ENCODE peak calls at places on chromosomes 6 and 20, in nine cellular contexts. One of them, this sample, is unnamed.

GRCh38 chr6:30955367-30956042 is 14.7 kb downstream of the MUCL3 start:
- DNase-seq in RWPE1: peak
- DNase-seq in IMR-90: peak
- DNase-seq in fibroblast of the aortic adventitia: no peak
- DNase-seq in tibial artery: peak
- DNase-seq in SK-N-SH: peak
- DNase-seq in HCT116: no peak
- DNase-seq in brain microvascular endothelial cell: peak
- DNase-seq in lower leg skin: peak
- DNase-seq in this sample: peak

GRCh38 chr20:59945175-59945574 is 5.0 kb downstream of the FAM217B start:
- DNase-seq in HCT116: no peak
- DNase-seq in SK-N-SH: no peak
- DNase-seq in RWPE1: no peak
- DNase-seq in lower leg skin: no peak
- DNase-seq in brain microvascular endothelial cell: no peak
- DNase-seq in IMR-90: no peak
- DNase-seq in fibroblast of the aortic adventitia: no peak
- DNase-seq in tibial artery: no peak
- DNase-seq in this sample: no peak

GRCh38 chr6:36615018-36615761 is 21.0 kb downstream of the SRSF3 start:
- DNase-seq in lower leg skin: no peak
- DNase-seq in HCT116: peak
- DNase-seq in brain microvascular endothelial cell: no peak
- DNase-seq in fibroblast of the aortic adventitia: peak
- DNase-seq in tibial artery: peak
- DNase-seq in RWPE1: peak
- DNase-seq in IMR-90: peak
- DNase-seq in SK-N-SH: peak
- DNase-seq in this sample: peak

GRCh38 chr6:48597951-48598350 is 487.0 kb upstream of the PTCHD4 start:
- DNase-seq in lower leg skin: no peak
- DNase-seq in SK-N-SH: no peak
- DNase-seq in IMR-90: no peak
- DNase-seq in RWPE1: no peak
- DNase-seq in brain microvascular endothelial cell: no peak
- DNase-seq in fibroblast of the aortic adventitia: peak
- DNase-seq in HCT116: no peak
- DNase-seq in tibial artery: no peak
- DNase-seq in this sample: no peak

GRCh38 chr6:141452354-141452686 is 680.4 kb upstream of the GJE1 start:
- DNase-seq in fibroblast of the aortic adventitia: no peak
- DNase-seq in brain microvascular endothelial cell: no peak
- DNase-seq in SK-N-SH: no peak
- DNase-seq in lower leg skin: no peak
- DNase-seq in IMR-90: no peak
- DNase-seq in RWPE1: no peak
- DNase-seq in tibial artery: no peak
- DNase-seq in HCT116: no peak
- DNase-seq in this sample: no peak

GRCh38 chr20:50909413-50909812 is 21.8 kb downstream of the ADNP start:
- DNase-seq in fibroblast of the aortic adventitia: no peak
- DNase-seq in HCT116: no peak
- DNase-seq in brain microvascular endothelial cell: no peak
- DNase-seq in tibial artery: no peak
- DNase-seq in lower leg skin: no peak
- DNase-seq in SK-N-SH: no peak
- DNase-seq in IMR-90: no peak
- DNase-seq in RWPE1: no peak
- DNase-seq in this sample: no peak

GRCh38 chr6:137910843-137911456 is 43.9 kb downstream of the TNFAIP3 start:
- DNase-seq in fibroblast of the aortic adventitia: no peak
- DNase-seq in tibial artery: no peak
- DNase-seq in brain microvascular endothelial cell: no peak
- DNase-seq in RWPE1: no peak
- DNase-seq in IMR-90: no peak
- DNase-seq in HCT116: no peak
- DNase-seq in SK-N-SH: no peak
- DNase-seq in lower leg skin: no peak
- DNase-seq in this sample: no peak

GRCh38 chr20:36307412-36308317 is 1.5 kb downstream of the DLGAP4 start:
- DNase-seq in fibroblast of the aortic adventitia: no peak
- DNase-seq in HCT116: no peak
- DNase-seq in IMR-90: no peak
- DNase-seq in tibial artery: no peak
- DNase-seq in lower leg skin: no peak
- DNase-seq in brain microvascular endothelial cell: no peak
- DNase-seq in SK-N-SH: peak
- DNase-seq in RWPE1: no peak
- DNase-seq in this sample: no peak

GRCh38 chr6:56570434-56571359 is 72.0 kb downstream of the DST start:
- DNase-seq in SK-N-SH: peak
- DNase-seq in lower leg skin: no peak
- DNase-seq in HCT116: no peak
- DNase-seq in fibroblast of the aortic adventitia: peak
- DNase-seq in tibial artery: no peak
- DNase-seq in brain microvascular endothelial cell: no peak
- DNase-seq in RWPE1: peak
- DNase-seq in IMR-90: peak
- DNase-seq in this sample: no peak

GRCh38 chr20:40748182-40748581 is 59.1 kb upstream of the MAFB start:
- DNase-seq in RWPE1: no peak
- DNase-seq in SK-N-SH: no peak
- DNase-seq in brain microvascular endothelial cell: no peak
- DNase-seq in tibial artery: no peak
- DNase-seq in IMR-90: no peak
- DNase-seq in lower leg skin: no peak
- DNase-seq in fibroblast of the aortic adventitia: no peak
- DNase-seq in HCT116: no peak
- DNase-seq in this sample: no peak

GRCh38 chr6:21061892-21062291 is 527.6 kb downstream of the CDKAL1 start:
- DNase-seq in RWPE1: no peak
- DNase-seq in IMR-90: no peak
- DNase-seq in fibroblast of the aortic adventitia: no peak
- DNase-seq in brain microvascular endothelial cell: no peak
- DNase-seq in lower leg skin: no peak
- DNase-seq in HCT116: no peak
- DNase-seq in SK-N-SH: no peak
- DNase-seq in tibial artery: no peak
- DNase-seq in this sample: no peak
- TF ChIP-seq CTCF in RWPE1: no peak
- TF ChIP-seq CTCF in IMR-90: no peak
- TF ChIP-seq CTCF in fibroblast of the aortic adventitia: no peak
- TF ChIP-seq CTCF in brain microvascular endothelial cell: no peak
- TF ChIP-seq CTCF in lower leg skin: no peak
- TF ChIP-seq CTCF in HCT116: no peak
- TF ChIP-seq CTCF in SK-N-SH: no peak
- TF ChIP-seq CTCF in tibial artery: no peak
- TF ChIP-seq CTCF in this sample: no peak

DNA sequence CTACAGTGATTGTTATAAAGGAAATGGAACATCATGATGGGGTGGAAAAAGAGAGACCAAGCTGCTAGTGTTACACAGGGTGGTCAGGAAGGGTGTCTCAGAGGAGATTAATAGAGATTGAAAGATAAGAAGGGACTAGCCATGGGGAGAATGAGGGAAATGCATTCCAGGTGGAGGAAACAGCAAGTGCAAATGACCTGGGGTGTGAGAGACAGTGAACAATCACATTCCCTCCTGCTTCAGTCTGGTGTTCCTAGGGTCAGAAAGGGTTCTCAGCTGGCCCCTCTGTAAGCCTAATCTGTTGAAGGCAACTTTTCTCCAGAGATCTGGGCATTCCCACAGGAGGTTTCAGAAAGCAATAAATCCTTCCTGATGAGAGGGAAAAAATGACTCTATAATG is 3.6 kb upstream of the KCNB1 start:
- DNase-seq in tibial artery: no peak
- DNase-seq in brain microvascular endothelial cell: no peak
- DNase-seq in RWPE1: no peak
- DNase-seq in HCT116: no peak
- DNase-seq in fibroblast of the aortic adventitia: no peak
- DNase-seq in lower leg skin: no peak
- DNase-seq in SK-N-SH: no peak
- DNase-seq in IMR-90: no peak
- DNase-seq in this sample: no peak
- TF ChIP-seq CTCF in tibial artery: no peak
- TF ChIP-seq CTCF in brain microvascular endothelial cell: no peak
- TF ChIP-seq CTCF in RWPE1: no peak
- TF ChIP-seq CTCF in HCT116: no peak
- TF ChIP-seq CTCF in fibroblast of the aortic adventitia: no peak
- TF ChIP-seq CTCF in lower leg skin: no peak
- TF ChIP-seq CTCF in SK-N-SH: no peak
- TF ChIP-seq CTCF in IMR-90: no peak
- TF ChIP-seq CTCF in this sample: no peak

GRCh38 chr6:66496659-66497058 is 789.6 kb upstream of the EYS start:
- DNase-seq in IMR-90: no peak
- DNase-seq in brain microvascular endothelial cell: no peak
- DNase-seq in fibroblast of the aortic adventitia: no peak
- DNase-seq in HCT116: no peak
- DNase-seq in tibial artery: no peak
- DNase-seq in lower leg skin: no peak
- DNase-seq in RWPE1: peak
- DNase-seq in SK-N-SH: no peak
- DNase-seq in this sample: no peak
- TF ChIP-seq CTCF in IMR-90: no peak
- TF ChIP-seq CTCF in brain microvascular endothelial cell: peak
- TF ChIP-seq CTCF in fibroblast of the aortic adventitia: no peak
- TF ChIP-seq CTCF in HCT116: no peak
- TF ChIP-seq CTCF in tibial artery: peak
- TF ChIP-seq CTCF in lower leg skin: no peak
- TF ChIP-seq CTCF in RWPE1: no peak
- TF ChIP-seq CTCF in SK-N-SH: peak
- TF ChIP-seq CTCF in this sample: peak

GRCh38 chr20:25000268-25000801 is 7.8 kb upstream of the APMAP start:
- DNase-seq in brain microvascular endothelial cell: peak
- DNase-seq in SK-N-SH: no peak
- DNase-seq in IMR-90: peak
- DNase-seq in HCT116: no peak
- DNase-seq in fibroblast of the aortic adventitia: peak
- DNase-seq in lower leg skin: peak
- DNase-seq in RWPE1: peak
- DNase-seq in tibial artery: peak
- DNase-seq in this sample: no peak
- TF ChIP-seq CTCF in brain microvascular endothelial cell: peak
- TF ChIP-seq CTCF in SK-N-SH: peak
- TF ChIP-seq CTCF in IMR-90: no peak
- TF ChIP-seq CTCF in HCT116: no peak
- TF ChIP-seq CTCF in fibroblast of the aortic adventitia: peak
- TF ChIP-seq CTCF in lower leg skin: no peak
- TF ChIP-seq CTCF in RWPE1: no peak
- TF ChIP-seq CTCF in tibial artery: peak
- TF ChIP-seq CTCF in this sample: no peak

GRCh38 chr6:94052754-94053153 is 633.4 kb upstream of the EPHA7 start:
- DNase-seq in RWPE1: peak
- DNase-seq in lower leg skin: no peak
- DNase-seq in IMR-90: no peak
- DNase-seq in tibial artery: no peak
- DNase-seq in HCT116: no peak
- DNase-seq in SK-N-SH: no peak
- DNase-seq in fibroblast of the aortic adventitia: peak
- DNase-seq in brain microvascular endothelial cell: peak
- DNase-seq in this sample: no peak
- TF ChIP-seq CTCF in RWPE1: peak
- TF ChIP-seq CTCF in lower leg skin: no peak
- TF ChIP-seq CTCF in IMR-90: no peak
- TF ChIP-seq CTCF in tibial artery: no peak
- TF ChIP-seq CTCF in HCT116: no peak
- TF ChIP-seq CTCF in SK-N-SH: no peak
- TF ChIP-seq CTCF in fibroblast of the aortic adventitia: peak
- TF ChIP-seq CTCF in brain microvascular endothelial cell: peak
- TF ChIP-seq CTCF in this sample: no peak

DNA sequence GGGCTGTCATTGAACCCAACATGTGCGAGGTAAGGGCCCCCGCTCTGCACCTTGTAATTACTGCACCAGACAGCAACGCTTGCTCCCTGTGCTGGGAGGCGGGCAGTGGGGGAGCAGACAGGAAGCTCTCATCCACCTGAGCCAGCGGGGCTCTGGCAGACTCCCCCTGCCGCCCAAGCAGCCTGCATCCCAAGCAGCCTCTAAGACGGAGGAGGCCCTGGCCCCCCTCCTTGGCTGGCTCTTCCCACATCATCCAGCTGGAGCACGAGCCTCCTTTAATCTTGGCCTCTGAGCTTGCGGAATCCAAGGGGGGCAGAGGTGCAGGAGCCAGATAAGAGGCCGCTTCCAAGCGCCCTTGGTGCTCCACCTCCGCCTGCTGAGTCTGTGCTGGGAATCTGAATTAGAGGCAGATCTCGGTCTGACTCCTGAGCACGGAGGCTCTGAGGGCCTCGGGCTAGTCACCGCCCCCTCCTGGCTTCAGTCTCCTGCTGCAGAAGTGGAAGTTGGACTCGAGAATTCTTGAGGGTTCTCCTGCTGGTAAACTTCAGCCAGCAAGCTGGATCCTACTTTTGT is 40.0 kb upstream of the CDH22 start:
- DNase-seq in fibroblast of the aortic adventitia: peak
- DNase-seq in SK-N-SH: no peak
- DNase-seq in brain microvascular endothelial cell: peak
- DNase-seq in lower leg skin: no peak
- DNase-seq in RWPE1: no peak
- DNase-seq in IMR-90: peak
- DNase-seq in tibial artery: no peak
- DNase-seq in HCT116: no peak
- DNase-seq in this sample: peak
- TF ChIP-seq CTCF in fibroblast of the aortic adventitia: peak
- TF ChIP-seq CTCF in SK-N-SH: no peak
- TF ChIP-seq CTCF in brain microvascular endothelial cell: peak
- TF ChIP-seq CTCF in lower leg skin: no peak
- TF ChIP-seq CTCF in RWPE1: no peak
- TF ChIP-seq CTCF in IMR-90: no peak
- TF ChIP-seq CTCF in tibial artery: no peak
- TF ChIP-seq CTCF in HCT116: no peak
- TF ChIP-seq CTCF in this sample: no peak